ENCODE peak calls at places on chromosomes 2 and 18, in ten cellular contexts. A is GF-D8; H is choroid plexus epithelial cell; P is adrenal gland; K is naive thymus-derived CD4-positive, alpha-beta T cell; J is Kasumi-1; Q is A549; U is fibroblast of the conjunctiva; F is T-helper 1 cell; X is NCI-H446. L is an unnamed sample.

GRCh38 chr2:120291464-120292311 is 39.0 kb downstream of the RALB start:
- DNase-seq in A (no peak), H (peak), P (no peak), K (no peak), J (no peak), Q (no peak), U (no peak), F (no peak), X (no peak), L (no peak)

GRCh38 chr2:176157499-176158305 is 595 bp downstream of the HOXD3 start:
- DNase-seq in A (no peak), H (no peak), P (no peak), K (no peak), J (no peak), Q (no peak), U (no peak), F (no peak), X (no peak), L (no peak)

GRCh38 chr2:147696426-147696825 is 148.4 kb upstream of the ACVR2A start:
- DNase-seq in A (no peak), H (no peak), P (no peak), K (no peak), J (no peak), Q (no peak), U (no peak), F (no peak), X (no peak), L (no peak)

GRCh38 chr18:26034850-26035497 is 55.4 kb downstream of the SS18 start:
- DNase-seq in A (no peak), H (no peak), P (no peak), K (no peak), J (no peak), Q (no peak), U (no peak), F (no peak), X (no peak), L (no peak)

GRCh38 chr2:205731521-205731965 is 49.2 kb downstream of the NRP2 start:
- DNase-seq in A (no peak), H (peak), P (no peak), K (no peak), J (no peak), Q (no peak), U (peak), F (no peak), X (no peak), L (no peak)

GRCh38 chr2:117199511-117199910 is 615.0 kb upstream of the DDX18 start:
- DNase-seq in A (no peak), H (no peak), P (no peak), K (no peak), J (peak), Q (no peak), U (no peak), F (no peak), X (no peak), L (no peak)

GRCh38 chr2:28406276-28407096 is 13.8 kb downstream of the FOSL2 start:
- DNase-seq in A (peak), H (peak), P (peak), K (peak), J (peak), Q (no peak), U (no peak), F (no peak), X (no peak), L (peak)

GRCh38 chr2:65366595-65367125 is 65.7 kb downstream of the SPRED2 start:
- DNase-seq in A (peak), H (peak), P (peak), K (no peak), J (peak), Q (peak), U (peak), F (no peak), X (no peak), L (no peak)

GRCh38 chr2:198072655-198073054 is 268.3 kb downstream of the PLCL1 start:
- DNase-seq in A (no peak), H (no peak), P (no peak), K (no peak), J (no peak), Q (no peak), U (no peak), F (no peak), X (no peak), L (no peak)

GRCh38 chr2:44233450-44234128 is 41.7 kb upstream of the SLC3A1 start:
- DNase-seq in A (no peak), H (peak), P (no peak), K (no peak), J (no peak), Q (peak), U (peak), F (no peak), X (no peak), L (no peak)

GRCh38 chr2:5437375-5437774 is 254.8 kb upstream of the SOX11 start:
- DNase-seq in A (no peak), H (no peak), P (no peak), K (no peak), J (no peak), Q (no peak), U (no peak), F (no peak), X (no peak), L (no peak)

GRCh38 chr2:953975-954686 is 3.5 kb downstream of the SNTG2 start:
- DNase-seq in A (no peak), H (peak), P (no peak), K (no peak), J (peak), Q (no peak), U (no peak), F (no peak), X (no peak), L (no peak)

GRCh38 chr2:160253440-160254296 is 53.6 kb upstream of the ITGB6 start:
- DNase-seq in A (no peak), H (peak), P (no peak), K (no peak), J (no peak), Q (peak), U (peak), F (no peak), X (peak), L (no peak)

GRCh38 chr2:55137024-55137958 is 87.0 kb upstream of the RTN4 start:
- DNase-seq in A (peak), H (no peak), P (no peak), K (no peak), J (peak), Q (no peak), U (no peak), F (no peak), X (no peak), L (no peak)

GRCh38 chr2:128425216-128425615 is 106.5 kb upstream of the HS6ST1 start:
- DNase-seq in A (no peak), H (no peak), P (no peak), K (no peak), J (no peak), Q (no peak), U (no peak), F (no peak), X (no peak), L (no peak)

GRCh38 chr2:85326946-85327756 is 638 bp downstream of the TGOLN2 start:
- DNase-seq in A (no peak), H (peak), P (peak), K (peak), J (peak), Q (no peak), U (no peak), F (peak), X (no peak), L (peak)